ENCODE peak calls at places on chromosomes 11 and 22, in seven cellular contexts. One of them, this sample, is unnamed.

GRCh38 chr11:75031224-75031753 is 42.6 kb downstream of the NEU3 start:
- DNase-seq in GM23338: no peak
- DNase-seq in MM.1S: no peak
- DNase-seq in neural progenitor cell: no peak
- DNase-seq in SK-N-SH: no peak
- DNase-seq in HCT116: no peak
- DNase-seq in GM23248: peak; percentile 92
- DNase-seq in this sample: peak; percentile 67

GRCh38 chr11:85123752-85124231 is 503.4 kb downstream of the DLG2 start:
- DNase-seq in GM23338: no peak
- DNase-seq in MM.1S: peak; percentile 24
- DNase-seq in neural progenitor cell: no peak
- DNase-seq in SK-N-SH: no peak
- DNase-seq in HCT116: no peak
- DNase-seq in GM23248: no peak
- DNase-seq in this sample: peak; percentile 11

GRCh38 chr11:65921033-65921555 is 1.9 kb downstream of the DRAP1 start:
- DNase-seq in GM23338: no peak
- DNase-seq in MM.1S: no peak
- DNase-seq in neural progenitor cell: no peak
- DNase-seq in SK-N-SH: no peak
- DNase-seq in HCT116: no peak
- DNase-seq in GM23248: peak; percentile 49
- DNase-seq in this sample: no peak

GRCh38 chr11:75347781-75348613 is 3.5 kb downstream of the ARRB1 start:
- DNase-seq in GM23338: no peak
- DNase-seq in MM.1S: no peak
- DNase-seq in neural progenitor cell: no peak
- DNase-seq in SK-N-SH: peak; percentile 31
- DNase-seq in HCT116: no peak
- DNase-seq in GM23248: peak; percentile 94
- DNase-seq in this sample: peak; percentile 63

GRCh38 chr22:30275625-30276024 is 9.0 kb upstream of the OSM start:
- DNase-seq in GM23338: no peak
- DNase-seq in MM.1S: no peak
- DNase-seq in neural progenitor cell: no peak
- DNase-seq in SK-N-SH: no peak
- DNase-seq in HCT116: no peak
- DNase-seq in GM23248: no peak
- DNase-seq in this sample: no peak

GRCh38 chr22:23072911-23073491 is 2.7 kb downstream of the GNAZ start:
- DNase-seq in GM23338: peak; percentile 64
- DNase-seq in MM.1S: no peak
- DNase-seq in neural progenitor cell: no peak
- DNase-seq in SK-N-SH: no peak
- DNase-seq in HCT116: no peak
- DNase-seq in GM23248: no peak
- DNase-seq in this sample: no peak

GRCh38 chr22:48137640-48138039 is 1375.2 kb downstream of the TBC1D22A start:
- DNase-seq in GM23338: no peak
- DNase-seq in MM.1S: no peak
- DNase-seq in neural progenitor cell: no peak
- DNase-seq in SK-N-SH: no peak
- DNase-seq in HCT116: no peak
- DNase-seq in GM23248: no peak
- DNase-seq in this sample: no peak

GRCh38 chr11:34757026-34757451 is 136.1 kb downstream of the EHF start:
- DNase-seq in GM23338: no peak
- DNase-seq in MM.1S: no peak
- DNase-seq in neural progenitor cell: no peak
- DNase-seq in SK-N-SH: no peak
- DNase-seq in HCT116: no peak
- DNase-seq in GM23248: no peak
- DNase-seq in this sample: peak; percentile 35

GRCh38 chr11:63920126-63920869 is 3.3 kb upstream of the RCOR2 start:
- DNase-seq in GM23338: peak; percentile 88
- DNase-seq in MM.1S: no peak
- DNase-seq in neural progenitor cell: peak; percentile 76
- DNase-seq in SK-N-SH: peak; percentile 62
- DNase-seq in HCT116: no peak
- DNase-seq in GM23248: peak; percentile 42
- DNase-seq in this sample: peak; percentile 79

GRCh38 chr22:30010789-30011405 is 69.4 kb upstream of the HORMAD2 start:
- DNase-seq in GM23338: no peak
- DNase-seq in MM.1S: no peak
- DNase-seq in neural progenitor cell: no peak
- DNase-seq in SK-N-SH: no peak
- DNase-seq in HCT116: no peak
- DNase-seq in GM23248: no peak
- DNase-seq in this sample: no peak

GRCh38 chr11:70066136-70066520 is 12.0 kb upstream of the ANO1 start:
- DNase-seq in GM23338: no peak
- DNase-seq in MM.1S: no peak
- DNase-seq in neural progenitor cell: no peak
- DNase-seq in SK-N-SH: no peak
- DNase-seq in HCT116: no peak
- DNase-seq in GM23248: no peak
- DNase-seq in this sample: no peak

GRCh38 chr22:35451602-35452001 is 51.7 kb downstream of the MCM5 start:
- DNase-seq in GM23338: no peak
- DNase-seq in MM.1S: no peak
- DNase-seq in neural progenitor cell: no peak
- DNase-seq in SK-N-SH: no peak
- DNase-seq in HCT116: no peak
- DNase-seq in GM23248: no peak
- DNase-seq in this sample: no peak

GRCh38 chr11:134037093-134037908 is 31.6 kb upstream of the JAM3 start:
- DNase-seq in GM23338: peak; percentile 82
- DNase-seq in MM.1S: no peak
- DNase-seq in neural progenitor cell: peak; percentile 79
- DNase-seq in SK-N-SH: peak; percentile 84
- DNase-seq in HCT116: no peak
- DNase-seq in GM23248: peak; percentile 83
- DNase-seq in this sample: peak; percentile 88

GRCh38 chr22:32413715-32414114 is 1.7 kb upstream of the RTCB start:
- DNase-seq in GM23338: peak; percentile 40
- DNase-seq in MM.1S: peak; percentile 46
- DNase-seq in neural progenitor cell: no peak
- DNase-seq in SK-N-SH: peak; percentile 34
- DNase-seq in HCT116: peak; percentile 27
- DNase-seq in GM23248: peak; percentile 44
- DNase-seq in this sample: no peak

GRCh38 chr22:38108561-38109319 is 1.7 kb downstream of the BAIAP2L2 start:
- DNase-seq in GM23338: no peak
- DNase-seq in MM.1S: no peak
- DNase-seq in neural progenitor cell: no peak
- DNase-seq in SK-N-SH: no peak
- DNase-seq in HCT116: no peak
- DNase-seq in GM23248: no peak
- DNase-seq in this sample: no peak

GRCh38 chr11:66454253-66454652 is 12.5 kb upstream of the PELI3 start:
- DNase-seq in GM23338: no peak
- DNase-seq in MM.1S: no peak
- DNase-seq in neural progenitor cell: no peak
- DNase-seq in SK-N-SH: no peak
- DNase-seq in HCT116: no peak
- DNase-seq in GM23248: no peak
- DNase-seq in this sample: no peak

GRCh38 chr22:40603088-40603605 is 33.4 kb downstream of the MRTFA start:
- DNase-seq in GM23338: no peak
- DNase-seq in MM.1S: no peak
- DNase-seq in neural progenitor cell: no peak
- DNase-seq in SK-N-SH: no peak
- DNase-seq in HCT116: no peak
- DNase-seq in GM23248: peak; percentile 85
- DNase-seq in this sample: peak; percentile 11

GRCh38 chr11:104895619-104896018 is 2.6 kb downstream of the CASP12 start:
- DNase-seq in GM23338: no peak
- DNase-seq in MM.1S: no peak
- DNase-seq in neural progenitor cell: no peak
- DNase-seq in SK-N-SH: no peak
- DNase-seq in HCT116: no peak
- DNase-seq in GM23248: no peak
- DNase-seq in this sample: no peak

GRCh38 chr11:134863294-134863693 is 451.3 kb upstream of the B3GAT1 start:
- DNase-seq in GM23338: peak; percentile 21
- DNase-seq in MM.1S: no peak
- DNase-seq in neural progenitor cell: no peak
- DNase-seq in SK-N-SH: no peak
- DNase-seq in HCT116: no peak
- DNase-seq in GM23248: no peak
- DNase-seq in this sample: peak; percentile 44

GRCh38 chr22:17418890-17419324 is 49.6 kb downstream of the CECR2 start:
- DNase-seq in GM23338: peak; percentile 72
- DNase-seq in MM.1S: no peak
- DNase-seq in neural progenitor cell: peak; percentile 9
- DNase-seq in SK-N-SH: no peak
- DNase-seq in HCT116: no peak
- DNase-seq in GM23248: no peak
- DNase-seq in this sample: no peak

GRCh38 chr11:62664405-62665074 is 470 bp downstream of the C11orf98 start:
- DNase-seq in GM23338: peak; percentile 88
- DNase-seq in MM.1S: peak; percentile 69
- DNase-seq in neural progenitor cell: no peak
- DNase-seq in SK-N-SH: peak; percentile 73
- DNase-seq in HCT116: no peak
- DNase-seq in GM23248: peak; percentile 71
- DNase-seq in this sample: peak; percentile 78
- H3K79me2 ChIP-seq in GM23338: peaks cover 51% of the 10 kb centered on the region
- H3K79me2 ChIP-seq in MM.1S: peaks cover 36% of the 10 kb centered on the region
- H3K79me2 ChIP-seq in neural progenitor cell: peaks cover 49% of the 10 kb centered on the region
- H3K79me2 ChIP-seq in SK-N-SH: peaks cover 60% of the 10 kb centered on the region
- H3K79me2 ChIP-seq in HCT116: peaks cover 50% of the 10 kb centered on the region
- H3K79me2 ChIP-seq in GM23248: peaks cover 47% of the 10 kb centered on the region
- H3K79me2 ChIP-seq in this sample: peaks cover 42% of the 10 kb centered on the region

GRCh38 chr11:19617830-19618523 is 94.7 kb upstream of the NAV2 start:
- DNase-seq in GM23338: no peak
- DNase-seq in MM.1S: no peak
- DNase-seq in neural progenitor cell: no peak
- DNase-seq in SK-N-SH: no peak
- DNase-seq in HCT116: no peak
- DNase-seq in GM23248: no peak
- DNase-seq in this sample: no peak

GRCh38 chr11:19615503-19615902 is 97.1 kb upstream of the NAV2 start:
- DNase-seq in GM23338: no peak
- DNase-seq in MM.1S: no peak
- DNase-seq in neural progenitor cell: no peak
- DNase-seq in SK-N-SH: no peak
- DNase-seq in HCT116: no peak
- DNase-seq in GM23248: peak; percentile 14
- DNase-seq in this sample: no peak

GRCh38 chr11:19614370-19614936 is 98.2 kb upstream of the NAV2 start:
- DNase-seq in GM23338: no peak
- DNase-seq in MM.1S: no peak
- DNase-seq in neural progenitor cell: no peak
- DNase-seq in SK-N-SH: no peak
- DNase-seq in HCT116: no peak
- DNase-seq in GM23248: no peak
- DNase-seq in this sample: no peak
- TF ChIP-seq EZH2phosphoT487 in GM23338: no peak
- TF ChIP-seq EZH2phosphoT487 in MM.1S: no peak
- TF ChIP-seq EZH2phosphoT487 in neural progenitor cell: no peak
- TF ChIP-seq EZH2phosphoT487 in SK-N-SH: no peak
- TF ChIP-seq EZH2phosphoT487 in HCT116: no peak
- TF ChIP-seq EZH2phosphoT487 in GM23248: no peak
- TF ChIP-seq EZH2phosphoT487 in this sample: no peak

GRCh38 chr11:94557391-94557790 is 9.8 kb upstream of the PIWIL4 start:
- DNase-seq in GM23338: no peak
- DNase-seq in MM.1S: no peak
- DNase-seq in neural progenitor cell: no peak
- DNase-seq in SK-N-SH: no peak
- DNase-seq in HCT116: no peak
- DNase-seq in GM23248: peak; percentile 76
- DNase-seq in this sample: no peak
- H3K27me3 ChIP-seq in GM23338: no peaks in the 10 kb centered on the region
- H3K27me3 ChIP-seq in MM.1S: no peaks in the 10 kb centered on the region
- H3K27me3 ChIP-seq in neural progenitor cell: no peaks in the 10 kb centered on the region
- H3K27me3 ChIP-seq in SK-N-SH: no peaks in the 10 kb centered on the region
- H3K27me3 ChIP-seq in HCT116: no peaks in the 10 kb centered on the region
- H3K27me3 ChIP-seq in GM23248: no peaks in the 10 kb centered on the region
- H3K27me3 ChIP-seq in this sample: no peaks in the 10 kb centered on the region

GRCh38 chr11:12155696-12156095 is 45.3 kb downstream of the MICAL2 start:
- DNase-seq in GM23338: no peak
- DNase-seq in MM.1S: no peak
- DNase-seq in neural progenitor cell: no peak
- DNase-seq in SK-N-SH: no peak
- DNase-seq in HCT116: no peak
- DNase-seq in GM23248: no peak
- DNase-seq in this sample: no peak

GRCh38 chr11:12158926-12159325 is 48.5 kb downstream of the MICAL2 start:
- DNase-seq in GM23338: no peak
- DNase-seq in MM.1S: no peak
- DNase-seq in neural progenitor cell: no peak
- DNase-seq in SK-N-SH: no peak
- DNase-seq in HCT116: no peak
- DNase-seq in GM23248: no peak
- DNase-seq in this sample: peak; percentile 49

GRCh38 chr11:12154871-12155668 is 44.7 kb downstream of the MICAL2 start:
- DNase-seq in GM23338: no peak
- DNase-seq in MM.1S: no peak
- DNase-seq in neural progenitor cell: no peak
- DNase-seq in SK-N-SH: no peak
- DNase-seq in HCT116: no peak
- DNase-seq in GM23248: no peak
- DNase-seq in this sample: no peak

GRCh38 chr11:12156301-12157140 is 46.1 kb downstream of the MICAL2 start:
- DNase-seq in GM23338: no peak
- DNase-seq in MM.1S: no peak
- DNase-seq in neural progenitor cell: no peak
- DNase-seq in SK-N-SH: no peak
- DNase-seq in HCT116: no peak
- DNase-seq in GM23248: no peak
- DNase-seq in this sample: no peak

GRCh38 chr11:12157241-12157661 is 46.9 kb downstream of the MICAL2 start:
- DNase-seq in GM23338: no peak
- DNase-seq in MM.1S: no peak
- DNase-seq in neural progenitor cell: no peak
- DNase-seq in SK-N-SH: no peak
- DNase-seq in HCT116: no peak
- DNase-seq in GM23248: peak; percentile 83
- DNase-seq in this sample: no peak
- H3K79me2 ChIP-seq in GM23338: no peaks in the 10 kb centered on the region
- H3K79me2 ChIP-seq in MM.1S: no peaks in the 10 kb centered on the region
- H3K79me2 ChIP-seq in neural progenitor cell: no peaks in the 10 kb centered on the region
- H3K79me2 ChIP-seq in SK-N-SH: peaks cover 98% of the 10 kb centered on the region
- H3K79me2 ChIP-seq in HCT116: no peaks in the 10 kb centered on the region
- H3K79me2 ChIP-seq in GM23248: peaks cover 88% of the 10 kb centered on the region
- H3K79me2 ChIP-seq in this sample: peaks cover 2% of the 10 kb centered on the region

This sample was measured in hepatocyte.